ENCODE peak calls at places on chromosomes 4 and X, in five cellular contexts. N is AG04449; Y is activated CD8-positive, alpha-beta memory T cell treated with anti-CD3 and anti-CD28 coated beads for 48 hours; V is NCI-H2171 treated with DMSO at 0.1 percent for 48 hours; L is activated CD4-positive, alpha-beta T cell treated with anti-CD3 and anti-CD28 coated beads, Interleukin-2, amount 10 ng/mL, durations not matched to agents 7 days and 5 days. Q is an unnamed sample.

GRCh38 chr4:169818063-169818679 is 60.4 kb upstream of the HPF1 start:
- DNase-seq in L (no peak), Y (no peak), V (no peak), N (no peak), Q (no peak)

GRCh38 chrX:40041915-40042314 is 55.8 kb downstream of the BCOR start:
- DNase-seq in L (no peak), Y (no peak), N (no peak), V (no peak), Q (no peak)

GRCh38 chrX:24777660-24778059 is 83.9 kb downstream of the POLA1 start:
- DNase-seq in L (no peak), V (no peak), N (no peak), Y (no peak), Q (no peak)

GRCh38 chr4:74039065-74039763 is 725 bp upstream of the CXCL3 start:
- DNase-seq in L (no peak), V (no peak), N (no peak), Y (no peak), Q (no peak)

GRCh38 chr4:56613101-56613862 is 67.8 kb downstream of the HOPX start:
- DNase-seq in L (no peak), N (no peak), V (no peak), Y (no peak), Q (peak; percentile 67)

GRCh38 chrX:134554291-134554690 is 94.3 kb downstream of the HPRT1 start:
- DNase-seq in N (no peak), L (no peak), Y (no peak), V (no peak), Q (no peak)

GRCh38 chrX:150482537-150483217 is 85.7 kb upstream of the MTM1 start:
- DNase-seq in Y (no peak), L (peak; percentile 19), N (no peak), V (no peak), Q (peak; percentile 53)

GRCh38 chr4:182062936-182063335 is 180.3 kb upstream of the TENM3 start:
- DNase-seq in Y (no peak), V (peak; percentile 9), L (no peak), N (peak; percentile 61), Q (peak; percentile 68)

GRCh38 chrX:122094611-122095010 is 1047.2 kb downstream of the GLUD2 start:
- DNase-seq in L (no peak), N (no peak), V (no peak), Y (no peak), Q (peak; percentile 18)

GRCh38 chr4:77073981-77074865 is 1.6 kb downstream of the CCNI start:
- DNase-seq in Y (no peak), V (no peak), N (no peak), L (no peak), Q (no peak)

GRCh38 chr4:88522702-88523324 is 763 bp downstream of the PYURF start:
- DNase-seq in L (peak; percentile 20), Y (no peak), N (no peak), V (no peak), Q (no peak)

GRCh38 chr4:33924239-33924638 is 2320.1 kb downstream of the ARAP2 start:
- DNase-seq in V (peak; percentile 71), Y (no peak), L (no peak), N (peak; percentile 40), Q (peak; percentile 60)

GRCh38 chrX:75784689-75785491 is at the start of gene MAGEE2:
- DNase-seq in L (no peak), Y (no peak), V (no peak), N (no peak), Q (no peak)

GRCh38 chr4:151147000-151147399 is 47.6 kb downstream of the RPS3A start:
- DNase-seq in N (no peak), Y (no peak), L (no peak), V (no peak), Q (no peak)

GRCh38 chr4:26671111-26671510 is 87.2 kb downstream of the TBC1D19 start:
- DNase-seq in N (no peak), V (no peak), Y (no peak), L (no peak), Q (no peak)

GRCh38 chr4:23966720-23967119 is 76.9 kb upstream of the PPARGC1A start:
- DNase-seq in Y (no peak), V (no peak), N (no peak), L (no peak), Q (no peak)

GRCh38 chr4:20255823-20256222 is 4.1 kb downstream of the SLIT2 start:
- DNase-seq in N (no peak), L (no peak), Y (no peak), V (no peak), Q (no peak)

GRCh38 chr4:100042235-100042634 is 92.2 kb upstream of the H2AZ1 start:
- DNase-seq in L (no peak), V (no peak), Y (no peak), N (no peak), Q (no peak)

GRCh38 chrX:110383414-110383813 is 24.8 kb downstream of the RTL9 start:
- DNase-seq in N (peak; percentile 60), Y (no peak), L (no peak), V (no peak), Q (peak; percentile 65)

GRCh38 chr4:72857787-72858186 is 211.7 kb downstream of the COX18 start:
- DNase-seq in V (no peak), L (no peak), N (no peak), Y (no peak), Q (no peak)

GRCh38 chr4:5055411-5055810 is 4.1 kb downstream of the STK32B start:
- DNase-seq in Y (no peak), N (no peak), L (no peak), V (no peak), Q (no peak)

GRCh38 chr4:1938027-1938426 is 66.8 kb downstream of the NSD2 start:
- DNase-seq in Y (no peak), V (peak; percentile 15), L (no peak), N (no peak), Q (no peak)

GRCh38 chrX:134501942-134502341 is 42.0 kb downstream of the HPRT1 start:
- DNase-seq in N (no peak), L (no peak), V (no peak), Y (no peak), Q (no peak)

GRCh38 chr4:186104895-186105720 is 604 bp downstream of the FAM149A start:
- DNase-seq in Y (no peak), N (no peak), V (no peak), L (no peak), Q (no peak)

GRCh38 chrX:77788050-77788449 is 2.0 kb upstream of the ATRX start:
- DNase-seq in L (peak; percentile 44), Y (no peak), N (no peak), V (no peak), Q (no peak)

GRCh38 chr4:153731239-153731638 is 28.6 kb downstream of the RNF175 start:
- DNase-seq in V (no peak), Y (no peak), L (no peak), N (no peak), Q (no peak)

GRCh38 chr4:25861422-25861926 is 1.3 kb downstream of the SEL1L3 start:
- DNase-seq in L (peak; percentile 15), V (no peak), N (no peak), Y (no peak), Q (no peak)

GRCh38 chr4:1984406-1985191 is 24.2 kb downstream of the NELFA start:
- DNase-seq in N (no peak), L (no peak), V (peak; percentile 68), Y (no peak), Q (no peak)

GRCh38 chrX:13747836-13748235 is 13.3 kb downstream of the OFD1 start:
- DNase-seq in Y (no peak), N (no peak), L (peak; percentile 40), V (peak; percentile 2), Q (no peak)

GRCh38 chrX:38225093-38225492 is 4.4 kb upstream of the SRPX start:
- DNase-seq in Y (no peak), N (no peak), V (no peak), L (no peak), Q (no peak)